ENCODE peak calls at places on chromosome 14, in six cellular contexts. N is HEK293T, K is GM12878, T is K562, W is H1, L is HepG2. A is an unnamed sample.

GRCh38 chr14:93010118-93010475 is 87.1 kb downstream of the CHGA start:
- DNase-seq in N (no peak), K (no peak), T (no peak), W (no peak), L (peak; percentile 67), A (no peak)

GRCh38 chr14:92577321-92577742 is 63.8 kb downstream of the RIN3 start:
- DNase-seq in N (no peak), K (peak; percentile 89), T (no peak), W (no peak), L (no peak), A (no peak)

GRCh38 chr14:20757963-20758362 is 10.2 kb upstream of the EDDM3B start:
- DNase-seq in N (peak; percentile 13), K (no peak), T (peak; percentile 42), W (peak; percentile 63), L (no peak), A (peak; percentile 57)

GRCh38 chr14:71651228-71651627 is 281.0 kb upstream of the RGS6 start:
- DNase-seq in N (no peak), K (no peak), T (no peak), W (no peak), L (no peak), A (no peak)

GRCh38 chr14:80206351-80206750 is 5.0 kb downstream of the DIO2 start:
- DNase-seq in N (no peak), K (no peak), T (no peak), W (no peak), L (no peak), A (no peak)

GRCh38 chr14:53285806-53286205 is 132.7 kb upstream of the DDHD1 start:
- DNase-seq in N (no peak), K (no peak), T (no peak), W (no peak), L (no peak), A (no peak)

GRCh38 chr14:94373708-94374107 is 14.7 kb downstream of the SERPINA1 start:
- DNase-seq in N (no peak), K (no peak), T (no peak), W (no peak), L (no peak), A (no peak)

GRCh38 chr14:73833530-73834257 is 17.9 kb upstream of the PTGR2 start:
- DNase-seq in N (no peak), K (no peak), T (no peak), W (no peak), L (peak; percentile 60), A (no peak)

GRCh38 chr14:75793806-75794205 is 132.8 kb downstream of the TTLL5 start:
- DNase-seq in N (no peak), K (no peak), T (no peak), W (no peak), L (no peak), A (no peak)

GRCh38 chr14:79831198-79831890 is 380.0 kb downstream of the DIO2 start:
- DNase-seq in N (no peak), K (no peak), T (no peak), W (no peak), L (no peak), A (no peak)

GRCh38 chr14:72155379-72155993 is 223.3 kb downstream of the RGS6 start:
- DNase-seq in N (no peak), K (peak; percentile 34), T (no peak), W (no peak), L (no peak), A (no peak)

GRCh38 chr14:98724734-98725133 is 547.3 kb downstream of the BCL11B start:
- DNase-seq in N (no peak), K (no peak), T (no peak), W (no peak), L (no peak), A (no peak)

GRCh38 chr14:22852940-22853767 is 16.8 kb downstream of the MMP14 start:
- DNase-seq in N (peak; percentile 84), K (peak; percentile 63), T (peak; percentile 81), W (peak; percentile 100), L (peak; percentile 86), A (peak; percentile 98)

GRCh38 chr14:70098257-70098809 is 90.4 kb downstream of the SLC8A3 start:
- DNase-seq in N (no peak), K (no peak), T (no peak), W (no peak), L (no peak), A (no peak)

GRCh38 chr14:54881235-54881760 is 21.3 kb downstream of the GCH1 start:
- DNase-seq in N (no peak), K (peak; percentile 87), T (no peak), W (no peak), L (no peak), A (no peak)

GRCh38 chr14:91774138-91775096 is 42.5 kb upstream of the CATSPERB start:
- DNase-seq in N (no peak), K (no peak), T (peak; percentile 14), W (no peak), L (no peak), A (no peak)

GRCh38 chr14:44962573-44963528 is 861 bp downstream of the TOGARAM1 start:
- DNase-seq in N (no peak), K (no peak), T (peak; percentile 8), W (no peak), L (no peak), A (peak; percentile 39)

GRCh38 chr14:54683882-54684794 is 117.2 kb downstream of the SAMD4A start:
- DNase-seq in N (no peak), K (no peak), T (no peak), W (peak; percentile 76), L (no peak), A (peak; percentile 69)

GRCh38 chr14:47012533-47012932 is 361.0 kb upstream of the RPL10L start:
- DNase-seq in N (no peak), K (no peak), T (no peak), W (no peak), L (no peak), A (no peak)

GRCh38 chr14:69700609-69701008 is 66.3 kb upstream of the SRSF5 start:
- DNase-seq in N (no peak), K (no peak), T (no peak), W (no peak), L (no peak), A (no peak)

GRCh38 chr14:106318700-106319099 is 792.3 kb downstream of the TMEM121 start:
- DNase-seq in N (no peak), K (no peak), T (peak; percentile 38), W (no peak), L (no peak), A (no peak)

GRCh38 chr14:37899365-37899764 is 303.9 kb downstream of the TTC6 start:
- DNase-seq in N (no peak), K (no peak), T (no peak), W (no peak), L (no peak), A (no peak)
- TF ChIP-seq SP1 in N (no peak), K (no peak), T (no peak), W (no peak), L (no peak), A (no peak)

GRCh38 chr14:32542507-32542906 is 213.4 kb downstream of the AKAP6 start:
- DNase-seq in N (no peak), K (no peak), T (no peak), W (no peak), L (no peak), A (no peak)

GRCh38 chr14:32545858-32546210 is 216.7 kb downstream of the AKAP6 start:
- DNase-seq in N (no peak), K (no peak), T (no peak), W (no peak), L (no peak), A (no peak)

GRCh38 chr14:32546246-32546645 is 217.1 kb downstream of the AKAP6 start:
- DNase-seq in N (no peak), K (no peak), T (no peak), W (no peak), L (no peak), A (no peak)

GRCh38 chr14:32545109-32545857 is 216.2 kb downstream of the AKAP6 start:
- DNase-seq in N (no peak), K (no peak), T (no peak), W (no peak), L (no peak), A (no peak)
- TF ChIP-seq SP1 in N (no peak), K (no peak), T (no peak), W (no peak), L (no peak), A (no peak)

GRCh38 chr14:25615174-25615573 is 565.2 kb upstream of the STXBP6 start:
- DNase-seq in N (no peak), K (no peak), T (no peak), W (no peak), L (no peak), A (no peak)
- TF ChIP-seq SP1 in N (no peak), K (no peak), T (no peak), W (no peak), L (no peak), A (no peak)

DNA sequence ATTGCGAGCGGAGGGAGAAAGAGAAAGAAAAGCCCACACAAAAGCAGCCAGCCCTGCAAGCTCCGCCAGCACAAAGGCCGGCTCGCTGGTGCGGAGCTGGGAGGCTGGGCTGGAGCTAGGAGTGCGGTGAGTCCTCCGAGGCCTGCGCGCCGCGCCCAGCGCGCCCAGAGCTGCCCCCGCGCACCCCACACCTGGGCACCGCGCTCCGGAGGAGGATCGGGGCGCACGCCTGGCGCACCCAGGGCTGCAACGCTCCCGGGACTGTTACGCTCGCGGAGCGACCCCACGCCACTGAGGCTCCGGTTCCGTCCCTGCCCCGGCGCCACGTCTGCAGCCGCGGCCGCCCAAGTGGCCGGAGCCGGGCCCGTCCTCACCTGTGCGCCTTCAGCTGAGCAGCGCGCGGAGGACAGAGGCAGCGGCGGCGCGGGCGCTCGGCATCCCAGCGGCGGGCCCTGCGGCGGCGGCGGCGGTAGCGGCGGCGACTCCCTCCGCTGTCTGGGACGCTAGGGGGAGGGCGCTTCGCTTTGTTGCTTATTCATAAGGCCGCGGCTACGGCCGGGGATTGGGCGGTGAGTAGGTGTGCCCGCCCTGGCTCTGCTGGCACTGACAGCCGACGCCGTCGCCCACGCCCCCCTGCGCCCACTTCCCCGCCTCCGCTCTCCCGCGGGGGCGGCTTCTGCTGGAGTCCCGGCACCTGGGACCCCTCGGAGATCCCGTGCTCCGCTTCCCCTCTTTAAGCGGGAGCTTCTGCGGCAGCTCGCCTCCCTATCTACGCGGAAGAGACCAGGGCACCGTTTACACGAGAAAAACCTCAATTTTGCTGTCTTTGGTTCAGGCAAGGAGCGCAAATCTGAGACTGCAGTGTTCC is at the start of gene ARMH4:
- DNase-seq in N (peak; percentile 85), K (no peak), T (peak; percentile 73), W (peak; percentile 86), L (peak; percentile 63), A (peak; percentile 88)
- TF ChIP-seq SP1 in N (no peak), K (no peak), T (no peak), W (no peak), L (no peak), A (peak; percentile 74)

DNA sequence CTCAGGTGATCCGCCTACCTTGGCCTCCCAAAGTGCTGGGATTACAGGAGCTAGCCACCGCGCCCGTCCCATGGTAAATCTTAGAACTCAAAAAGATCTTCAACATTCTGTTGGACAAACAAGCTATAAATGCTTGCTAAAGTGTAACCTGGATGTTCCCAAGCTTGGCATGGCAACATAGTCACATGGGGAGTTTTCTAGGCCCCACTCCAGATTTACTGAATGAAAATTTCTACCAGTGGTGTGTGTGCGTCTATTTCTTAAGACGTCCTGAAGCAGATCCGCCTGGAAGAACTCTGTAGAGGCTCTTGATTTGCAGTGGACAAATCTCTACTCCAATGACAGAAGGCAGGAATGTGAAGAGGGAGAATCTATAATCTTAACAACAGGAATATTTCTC is 59.9 kb downstream of the ZFYVE21 start:
- DNase-seq in N (no peak), K (no peak), T (no peak), W (no peak), L (no peak), A (no peak)
- TF ChIP-seq SP1 in N (no peak), K (no peak), T (no peak), W (no peak), L (no peak), A (no peak)

A was measured in WTC11.